ENCODE peak calls at places on chromosome 4, in eight cellular contexts. One of them, this sample, is unnamed.

GRCh38 chr4:55910140-55910539 is 38.6 kb upstream of the CEP135 start:
- DNase-seq in transverse colon: no peak
- DNase-seq in ovary: no peak
- DNase-seq in HepG2: no peak
- DNase-seq in tibial nerve: no peak
- DNase-seq in sigmoid colon: no peak
- DNase-seq in breast epithelium: no peak
- DNase-seq in heart left ventricle: no peak
- DNase-seq in this sample: no peak

GRCh38 chr4:153000068-153000420 is 63.9 kb downstream of the FHDC1 start:
- DNase-seq in sigmoid colon: no peak
- DNase-seq in breast epithelium: no peak
- DNase-seq in HepG2: no peak
- DNase-seq in ovary: no peak
- DNase-seq in tibial nerve: no peak
- DNase-seq in transverse colon: no peak
- DNase-seq in heart left ventricle: no peak
- DNase-seq in this sample: no peak

GRCh38 chr4:6472387-6473263 is at the start of gene PPP2R2C:
- DNase-seq in sigmoid colon: peak
- DNase-seq in tibial nerve: no peak
- DNase-seq in ovary: peak
- DNase-seq in transverse colon: no peak
- DNase-seq in HepG2: no peak
- DNase-seq in heart left ventricle: no peak
- DNase-seq in breast epithelium: no peak
- DNase-seq in this sample: no peak

GRCh38 chr4:169263791-169264392 is 6.9 kb downstream of the SH3RF1 start:
- DNase-seq in transverse colon: peak
- DNase-seq in heart left ventricle: peak
- DNase-seq in tibial nerve: no peak
- DNase-seq in HepG2: no peak
- DNase-seq in breast epithelium: no peak
- DNase-seq in sigmoid colon: no peak
- DNase-seq in ovary: no peak
- DNase-seq in this sample: peak

GRCh38 chr4:184846531-184846930 is 20.8 kb upstream of the ACSL1 start:
- DNase-seq in transverse colon: no peak
- DNase-seq in breast epithelium: no peak
- DNase-seq in heart left ventricle: no peak
- DNase-seq in HepG2: no peak
- DNase-seq in tibial nerve: no peak
- DNase-seq in sigmoid colon: no peak
- DNase-seq in ovary: no peak
- DNase-seq in this sample: no peak

GRCh38 chr4:142846729-142847606 is 867 bp upstream of the INPP4B start:
- DNase-seq in ovary: peak
- DNase-seq in tibial nerve: peak
- DNase-seq in HepG2: peak
- DNase-seq in heart left ventricle: peak
- DNase-seq in transverse colon: peak
- DNase-seq in breast epithelium: peak
- DNase-seq in sigmoid colon: no peak
- DNase-seq in this sample: peak

GRCh38 chr4:27616166-27616565 is 755.5 kb downstream of the STIM2 start:
- DNase-seq in ovary: no peak
- DNase-seq in heart left ventricle: no peak
- DNase-seq in transverse colon: no peak
- DNase-seq in HepG2: no peak
- DNase-seq in tibial nerve: no peak
- DNase-seq in breast epithelium: no peak
- DNase-seq in sigmoid colon: no peak
- DNase-seq in this sample: no peak

GRCh38 chr4:101022151-101023024 is 324.9 kb downstream of the PPP3CA start:
- DNase-seq in heart left ventricle: no peak
- DNase-seq in ovary: no peak
- DNase-seq in sigmoid colon: no peak
- DNase-seq in transverse colon: no peak
- DNase-seq in tibial nerve: no peak
- DNase-seq in breast epithelium: no peak
- DNase-seq in HepG2: no peak
- DNase-seq in this sample: no peak

GRCh38 chr4:3267576-3268394 is 18.8 kb downstream of the MSANTD1 start:
- DNase-seq in transverse colon: no peak
- DNase-seq in sigmoid colon: peak
- DNase-seq in tibial nerve: no peak
- DNase-seq in ovary: no peak
- DNase-seq in heart left ventricle: peak
- DNase-seq in HepG2: no peak
- DNase-seq in breast epithelium: no peak
- DNase-seq in this sample: no peak

DNA sequence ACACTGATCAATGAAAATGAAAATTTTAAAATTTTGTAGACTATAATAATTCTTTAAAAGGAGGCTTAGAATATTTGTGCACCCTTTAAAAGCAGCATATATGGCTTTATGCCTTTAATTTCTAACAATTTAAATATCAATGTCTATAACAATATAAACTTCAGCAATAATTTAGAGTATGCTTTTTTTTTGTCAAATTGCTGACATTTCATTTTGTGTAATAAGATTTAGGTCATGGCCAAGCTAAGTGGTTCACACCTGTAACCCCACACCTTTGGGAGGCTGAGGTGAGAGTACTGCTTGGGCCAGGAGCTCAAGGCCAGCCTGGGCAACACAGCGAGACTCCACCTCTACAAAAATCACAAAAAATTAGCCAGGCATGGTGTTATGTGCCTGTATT is 86.2 kb downstream of the PDGFC start:
- DNase-seq in HepG2: no peak
- DNase-seq in transverse colon: no peak
- DNase-seq in breast epithelium: no peak
- DNase-seq in heart left ventricle: no peak
- DNase-seq in tibial nerve: no peak
- DNase-seq in ovary: no peak
- DNase-seq in sigmoid colon: no peak
- DNase-seq in this sample: no peak
- H3K4me3 ChIP-seq in HepG2: no peak
- H3K4me3 ChIP-seq in transverse colon: no peak
- H3K4me3 ChIP-seq in breast epithelium: no peak
- H3K4me3 ChIP-seq in heart left ventricle: no peak
- H3K4me3 ChIP-seq in tibial nerve: no peak
- H3K4me3 ChIP-seq in ovary: no peak
- H3K4me3 ChIP-seq in sigmoid colon: no peak
- H3K4me3 ChIP-seq in this sample: no peak

GRCh38 chr4:76012388-76012801 is 5.1 kb upstream of the CXCL9 start:
- DNase-seq in ovary: no peak
- DNase-seq in HepG2: no peak
- DNase-seq in heart left ventricle: no peak
- DNase-seq in tibial nerve: no peak
- DNase-seq in breast epithelium: no peak
- DNase-seq in sigmoid colon: no peak
- DNase-seq in transverse colon: no peak
- DNase-seq in this sample: no peak

GRCh38 chr4:76011018-76011670 is 3.8 kb upstream of the CXCL9 start:
- DNase-seq in tibial nerve: no peak
- DNase-seq in breast epithelium: no peak
- DNase-seq in heart left ventricle: no peak
- DNase-seq in HepG2: no peak
- DNase-seq in sigmoid colon: no peak
- DNase-seq in transverse colon: no peak
- DNase-seq in ovary: no peak
- DNase-seq in this sample: no peak

GRCh38 chr4:76013540-76013939 is 6.2 kb upstream of the CXCL9 start:
- DNase-seq in HepG2: no peak
- DNase-seq in heart left ventricle: no peak
- DNase-seq in transverse colon: no peak
- DNase-seq in tibial nerve: no peak
- DNase-seq in ovary: no peak
- DNase-seq in sigmoid colon: no peak
- DNase-seq in breast epithelium: no peak
- DNase-seq in this sample: no peak

GRCh38 chr4:76016383-76016782 is 6.9 kb downstream of the CXCL10 start:
- DNase-seq in HepG2: no peak
- DNase-seq in transverse colon: peak
- DNase-seq in ovary: no peak
- DNase-seq in sigmoid colon: no peak
- DNase-seq in tibial nerve: no peak
- DNase-seq in breast epithelium: no peak
- DNase-seq in heart left ventricle: no peak
- DNase-seq in this sample: no peak

GRCh38 chr4:76011700-76012387 is 4.5 kb upstream of the CXCL9 start:
- DNase-seq in breast epithelium: no peak
- DNase-seq in sigmoid colon: no peak
- DNase-seq in ovary: no peak
- DNase-seq in transverse colon: peak
- DNase-seq in tibial nerve: peak
- DNase-seq in heart left ventricle: peak
- DNase-seq in HepG2: no peak
- DNase-seq in this sample: no peak
- H3K27ac ChIP-seq in breast epithelium: peak
- H3K27ac ChIP-seq in sigmoid colon: peak
- H3K27ac ChIP-seq in ovary: no peak
- H3K27ac ChIP-seq in transverse colon: peak
- H3K27ac ChIP-seq in tibial nerve: no peak
- H3K27ac ChIP-seq in heart left ventricle: peak
- H3K27ac ChIP-seq in HepG2: no peak
- H3K27ac ChIP-seq in this sample: peak

DNA sequence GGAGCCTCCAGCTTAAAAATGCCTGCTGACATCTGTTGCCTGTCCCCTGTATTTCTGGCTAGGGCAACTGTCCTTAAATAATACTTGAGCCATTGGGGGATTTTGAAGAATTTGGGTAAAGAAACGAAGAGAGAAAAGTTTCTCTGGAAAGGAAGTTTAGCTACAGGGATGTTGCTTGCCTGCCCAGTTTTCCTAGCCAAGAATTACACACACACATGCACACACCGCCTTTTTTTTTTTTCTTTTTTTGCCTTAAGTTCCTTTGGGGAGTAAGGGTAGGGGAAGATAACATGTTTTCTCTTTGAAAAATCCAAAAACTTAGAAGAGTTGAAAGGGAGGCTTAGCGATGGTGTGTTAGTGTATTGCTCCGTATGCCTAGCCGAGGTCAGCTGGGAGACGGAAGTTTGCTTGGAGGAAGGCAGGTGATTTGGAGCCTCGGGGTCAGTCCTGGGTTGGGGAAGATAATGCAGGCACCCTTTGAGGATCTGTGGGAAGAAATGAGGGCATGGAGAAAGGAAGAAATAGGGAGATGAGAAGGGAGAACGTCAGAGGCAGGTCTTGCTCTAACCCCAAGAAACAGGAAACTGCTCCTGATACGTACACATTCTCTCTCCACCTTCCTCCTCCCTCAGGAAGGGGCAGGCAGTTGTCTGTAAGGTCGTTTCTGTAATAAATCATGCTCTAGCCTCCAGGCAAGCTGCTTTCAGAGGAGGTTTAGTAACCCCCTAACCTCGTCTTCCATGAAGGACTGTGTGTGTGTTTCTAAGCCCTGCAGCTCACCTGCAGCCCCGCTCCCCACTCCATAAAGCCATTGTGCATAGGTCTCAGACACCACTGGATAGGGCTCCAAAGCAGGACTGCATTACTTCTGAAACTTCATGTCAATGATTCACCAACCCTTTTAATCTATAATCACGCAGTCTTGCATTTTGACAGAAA is 10.5 kb downstream of the KLF3 start:
- DNase-seq in breast epithelium: no peak
- DNase-seq in transverse colon: no peak
- DNase-seq in HepG2: peak
- DNase-seq in sigmoid colon: no peak
- DNase-seq in tibial nerve: no peak
- DNase-seq in ovary: no peak
- DNase-seq in heart left ventricle: no peak
- DNase-seq in this sample: no peak
- TF ChIP-seq POLR2A in breast epithelium: no peak
- TF ChIP-seq POLR2A in transverse colon: no peak
- TF ChIP-seq POLR2A in HepG2: peak
- TF ChIP-seq POLR2A in sigmoid colon: no peak
- TF ChIP-seq POLR2A in tibial nerve: no peak
- TF ChIP-seq POLR2A in ovary: no peak
- TF ChIP-seq POLR2A in heart left ventricle: no peak
- TF ChIP-seq POLR2A in this sample: no peak

GRCh38 chr4:128303986-128304385 is 16.4 kb upstream of the PGRMC2 start:
- DNase-seq in tibial nerve: no peak
- DNase-seq in breast epithelium: no peak
- DNase-seq in transverse colon: no peak
- DNase-seq in HepG2: no peak
- DNase-seq in ovary: no peak
- DNase-seq in sigmoid colon: no peak
- DNase-seq in heart left ventricle: no peak
- DNase-seq in this sample: no peak
- H3K4me3 ChIP-seq in tibial nerve: no peak
- H3K4me3 ChIP-seq in breast epithelium: no peak
- H3K4me3 ChIP-seq in transverse colon: no peak
- H3K4me3 ChIP-seq in HepG2: no peak
- H3K4me3 ChIP-seq in ovary: no peak
- H3K4me3 ChIP-seq in sigmoid colon: no peak
- H3K4me3 ChIP-seq in heart left ventricle: no peak
- H3K4me3 ChIP-seq in this sample: no peak

This sample was measured in thyroid gland.